ENCODE peak calls at places on chromosomes 4 and X, in nine cellular contexts. D is prostate gland, X is IMR-90, P is GM12878, W is HepG2, U is transverse colon, K is gastrocnemius medialis, J is uterus, O is right lobe of liver. Z is an unnamed sample.

GRCh38 chrX:141924293-141924692 is 20.6 kb downstream of the MAGEC1 start:
- DNase-seq in J (no peak), W (no peak), K (no peak), X (peak; percentile 3), O (no peak), D (no peak), U (no peak), P (no peak), Z (no peak)

GRCh38 chr4:184250795-184251679 is 33.4 kb upstream of the ENPP6 start:
- DNase-seq in O (no peak), D (no peak), J (no peak), U (no peak), W (peak; percentile 71), K (no peak), X (peak; percentile 60), P (no peak), Z (peak; percentile 76)

GRCh38 chrX:68835104-68835442 is 6.3 kb downstream of the EFNB1 start:
- DNase-seq in K (no peak), W (no peak), X (no peak), P (no peak), U (no peak), J (no peak), O (no peak), D (no peak), Z (no peak)

GRCh38 chr4:81631958-81632439 is 160.3 kb upstream of the RASGEF1B start:
- DNase-seq in U (no peak), J (no peak), D (no peak), K (peak; percentile 6), X (peak; percentile 43), W (peak; percentile 49), P (no peak), O (no peak), Z (no peak)

GRCh38 chrX:137747231-137747630 is 181.3 kb downstream of the ZIC3 start:
- DNase-seq in P (no peak), W (no peak), O (no peak), X (no peak), J (no peak), D (no peak), U (no peak), K (no peak), Z (no peak)

GRCh38 chr4:44988011-44988410 is 261.7 kb upstream of the GNPDA2 start:
- DNase-seq in X (no peak), K (no peak), D (no peak), W (no peak), J (no peak), P (no peak), O (no peak), U (no peak), Z (no peak)

GRCh38 chr4:8215001-8215427 is 15.9 kb downstream of the SH3TC1 start:
- DNase-seq in U (no peak), K (peak; percentile 34), O (peak; percentile 85), W (no peak), P (no peak), X (peak; percentile 84), D (peak; percentile 62), J (peak; percentile 54), Z (no peak)

GRCh38 chrX:136065044-136065671 is 79.9 kb downstream of the SLC9A6 start:
- DNase-seq in J (peak; percentile 32), U (no peak), D (no peak), P (no peak), W (peak; percentile 42), X (peak; percentile 47), K (peak; percentile 8), O (peak; percentile 46), Z (peak; percentile 6)

GRCh38 chr4:95304898-95305297 is 243.9 kb downstream of the UNC5C start:
- DNase-seq in U (no peak), P (no peak), O (no peak), D (no peak), X (peak; percentile 7), W (no peak), K (no peak), J (no peak), Z (no peak)

GRCh38 chr4:170497729-170498128 is 408.0 kb upstream of the AADAT start:
- DNase-seq in X (no peak), O (no peak), J (no peak), W (no peak), P (peak; percentile 1), D (no peak), K (no peak), U (no peak), Z (no peak)

GRCh38 chrX:23907106-23907495 is 637 bp downstream of the APOO start:
- DNase-seq in U (no peak), K (no peak), W (no peak), X (no peak), D (no peak), P (no peak), O (no peak), J (no peak), Z (peak; percentile 56)

GRCh38 chrX:47247999-47248320 is 15.2 kb downstream of the USP11 start:
- DNase-seq in U (no peak), D (no peak), X (no peak), J (no peak), O (no peak), K (no peak), P (no peak), W (no peak), Z (no peak)

GRCh38 chrX:54865208-54865607 is 55.4 kb upstream of the TRO start:
- DNase-seq in J (no peak), D (no peak), P (no peak), O (no peak), K (no peak), X (no peak), W (no peak), U (no peak), Z (peak; percentile 8)

GRCh38 chr4:122360754-122361153 is 18.1 kb upstream of the ADAD1 start:
- DNase-seq in X (no peak), K (no peak), D (no peak), W (no peak), O (no peak), J (no peak), P (no peak), U (no peak), Z (no peak)

GRCh38 chrX:119211649-119212014 is 24.5 kb upstream of the PGRMC1 start:
- DNase-seq in P (no peak), K (no peak), J (no peak), W (no peak), D (no peak), X (no peak), U (no peak), O (no peak), Z (no peak)

GRCh38 chrX:115226929-115227328 is 7.0 kb downstream of the LRCH2 start:
- DNase-seq in J (no peak), O (no peak), P (no peak), U (no peak), D (no peak), W (peak; percentile 33), X (peak; percentile 28), K (no peak), Z (peak; percentile 1)

GRCh38 chrX:14528629-14529287 is 578 bp upstream of the GLRA2 start:
- DNase-seq in K (no peak), W (peak; percentile 10), J (peak; percentile 26), X (peak; percentile 5), U (peak; percentile 86), D (peak; percentile 20), P (peak; percentile 4), O (peak; percentile 47), Z (peak; percentile 55)

GRCh38 chr4:152666946-152667345 is 12.9 kb downstream of the TMEM154 start:
- DNase-seq in K (no peak), J (no peak), U (no peak), X (no peak), P (no peak), W (no peak), D (no peak), O (no peak), Z (no peak)

GRCh38 chr4:37000281-37000680 is 244.3 kb upstream of the NWD2 start:
- DNase-seq in D (no peak), O (no peak), P (no peak), W (no peak), K (no peak), X (no peak), U (no peak), J (no peak), Z (no peak)

GRCh38 chr4:76251448-76252270 is at the start of gene FAM47E:
- DNase-seq in W (peak; percentile 57), K (peak; percentile 73), D (peak; percentile 72), P (no peak), X (peak; percentile 6), U (peak; percentile 86), J (peak; percentile 45), O (peak; percentile 94), Z (peak; percentile 40)

GRCh38 chr4:157128395-157128794 is 52.4 kb downstream of the GLRB start:
- DNase-seq in K (no peak), U (no peak), W (no peak), D (no peak), P (no peak), J (no peak), X (peak; percentile 52), O (no peak), Z (no peak)
- TF ChIP-seq CTCF in K (no peak), U (no peak), W (peak; percentile 5), D (peak; percentile 42), P (no peak), J (no peak), X (peak; percentile 67), O (peak; percentile 34), Z (no peak)

GRCh38 chrX:109485470-109486340 is 3.8 kb upstream of the GUCY2F start:
- DNase-seq in U (peak; percentile 63), X (peak; percentile 66), W (peak; percentile 47), K (no peak), P (peak; percentile 34), O (peak; percentile 51), J (peak; percentile 49), D (peak; percentile 34), Z (peak; percentile 72)

GRCh38 chrX:109484886-109485285 is 3.0 kb upstream of the GUCY2F start:
- DNase-seq in D (no peak), O (no peak), P (no peak), U (no peak), X (no peak), K (no peak), J (no peak), W (no peak), Z (no peak)

GRCh38 chrX:109487640-109488039 is 5.8 kb upstream of the GUCY2F start:
- DNase-seq in U (no peak), J (no peak), O (no peak), X (no peak), D (no peak), K (no peak), P (no peak), W (no peak), Z (peak; percentile 36)

GRCh38 chrX:109489174-109489573 is 7.3 kb upstream of the GUCY2F start:
- DNase-seq in D (no peak), W (no peak), P (no peak), X (no peak), K (no peak), O (no peak), J (no peak), U (no peak), Z (no peak)
- TF ChIP-seq POLR2A in D (no peak), W (no peak), P (no peak), X (no peak), K (no peak), O (no peak), J (no peak), U (no peak), Z (no peak)

GRCh38 chrX:25001808-25002657 is 13.7 kb downstream of the ARX start:
- DNase-seq in D (no peak), J (no peak), K (no peak), U (no peak), X (no peak), P (no peak), O (no peak), W (no peak), Z (no peak)
- TF ChIP-seq CTCF in D (no peak), J (no peak), K (no peak), U (no peak), X (no peak), P (no peak), O (no peak), W (no peak), Z (no peak)

GRCh38 chr4:84497220-84497834 is 1.8 kb downstream of the NKX6-1 start:
- DNase-seq in O (no peak), D (no peak), W (no peak), P (no peak), X (peak; percentile 2), J (no peak), K (no peak), U (no peak), Z (no peak)
- TF ChIP-seq POLR2A in O (no peak), D (no peak), W (no peak), P (no peak), X (no peak), J (no peak), K (no peak), U (no peak), Z (no peak)